ENCODE peak calls at places on chromosomes 1 and 21, in ten cellular contexts. Q, O, K, X, B, E, G, M, U and T are unnamed samples.

GRCh38 chr1:221184131-221184794 is 305.0 kb downstream of the HLX start:
- DNase-seq in X (no peak), O (no peak), B (no peak), U (no peak), K (no peak), M (no peak), Q (no peak), G (no peak), E (no peak), T (no peak)

GRCh38 chr1:90550616-90551406 is 166.3 kb downstream of the BARHL2 start:
- DNase-seq in U (no peak), O (no peak), Q (no peak), B (no peak), E (no peak), X (no peak), M (no peak), K (no peak), G (no peak), T (no peak)

GRCh38 chr1:110341872-110342331 is 2.7 kb downstream of the RBM15 start:
- DNase-seq in M (no peak), U (no peak), E (no peak), B (no peak), O (no peak), Q (no peak), K (peak; percentile 25), G (no peak), X (no peak), T (no peak)

GRCh38 chr1:145777357-145778145 is 46.3 kb downstream of the RNF115 start:
- DNase-seq in U (no peak), K (no peak), M (no peak), G (no peak), O (no peak), X (no peak), Q (no peak), E (no peak), B (no peak), T (no peak)

GRCh38 chr1:65310078-65310587 is 790 bp downstream of the DNAJC6 start:
- DNase-seq in O (no peak), U (no peak), B (no peak), X (no peak), M (no peak), K (no peak), Q (no peak), G (no peak), E (no peak), T (no peak)

GRCh38 chr21:21463456-21463855 is 465.2 kb downstream of the NCAM2 start:
- DNase-seq in U (peak; percentile 37), B (no peak), M (no peak), Q (no peak), E (no peak), K (no peak), O (no peak), G (no peak), X (no peak), T (no peak)

GRCh38 chr1:2087766-2088165 is 37.6 kb downstream of the PRKCZ start:
- DNase-seq in B (no peak), Q (no peak), E (no peak), M (no peak), O (no peak), X (no peak), U (no peak), G (no peak), K (no peak), T (no peak)

GRCh38 chr21:33769057-33769456 is 126.8 kb downstream of the ITSN1 start:
- DNase-seq in G (no peak), U (peak; percentile 18), Q (no peak), O (no peak), M (no peak), B (no peak), X (no peak), K (no peak), E (no peak), T (no peak)

GRCh38 chr1:119038363-119038762 is 50.2 kb upstream of the TBX15 start:
- DNase-seq in K (no peak), X (no peak), G (no peak), E (no peak), B (no peak), U (no peak), M (no peak), O (no peak), Q (no peak), T (no peak)

GRCh38 chr1:219771039-219771438 is 157.3 kb downstream of the SLC30A10 start:
- DNase-seq in E (no peak), Q (no peak), M (no peak), X (no peak), O (no peak), U (peak; percentile 94), G (no peak), B (no peak), K (no peak), T (no peak)

GRCh38 chr1:169426174-169426716 is 1.0 kb downstream of the CCDC181 start:
- DNase-seq in Q (no peak), B (no peak), E (no peak), U (no peak), K (no peak), M (no peak), G (no peak), X (no peak), O (no peak), T (no peak)

GRCh38 chr1:19682901-19683300 is 18.2 kb downstream of the HTR6 start:
- DNase-seq in U (no peak), B (no peak), Q (no peak), K (no peak), G (no peak), M (no peak), O (no peak), X (no peak), E (no peak), T (no peak)

GRCh38 chr1:206809504-206810084 is 37.3 kb upstream of the IL10 start:
- DNase-seq in K (no peak), O (no peak), G (peak; percentile 45), E (no peak), U (peak; percentile 37), M (no peak), Q (peak; percentile 57), X (no peak), B (no peak), T (no peak)